ENCODE peak calls at places on chromosomes 3 and 15, in six cellular contexts. Z is Caco-2, N is MM.1S, K is fibroblast of villous mesenchyme, L is astrocyte of the spinal cord, B is brain microvascular endothelial cell. J is an unnamed sample.

GRCh38 chr3:31908391-31909097 is 72.5 kb downstream of the OSBPL10 start:
- DNase-seq in K (no peak), B (no peak), L (peak; percentile 20), Z (no peak), N (no peak), J (no peak)

GRCh38 chr3:127589600-127590281 is 792 bp downstream of the TPRA1 start:
- DNase-seq in L (peak; percentile 31), K (no peak), B (no peak), N (peak; percentile 20), Z (no peak), J (peak; percentile 15)

GRCh38 chr3:52428151-52429005 is 16.5 kb downstream of the SEMA3G start:
- DNase-seq in Z (peak; percentile 63), K (peak; percentile 90), L (peak; percentile 72), B (peak; percentile 70), N (peak; percentile 46), J (peak; percentile 90)

GRCh38 chr3:172471903-172472302 is 23.6 kb upstream of the GHSR start:
- DNase-seq in B (no peak), K (no peak), Z (no peak), L (no peak), N (no peak), J (no peak)

GRCh38 chr15:31079519-31079918 is 22.0 kb downstream of the TRPM1 start:
- DNase-seq in Z (no peak), K (no peak), L (no peak), N (no peak), B (peak; percentile 23), J (no peak)

GRCh38 chr3:184568918-184569829 is 7.6 kb downstream of the EPHB3 start:
- DNase-seq in N (no peak), K (peak; percentile 96), B (peak; percentile 75), Z (no peak), L (peak; percentile 96), J (peak; percentile 91)

GRCh38 chr3:70000563-70001081 is 1.1 kb downstream of the SAMMSON start:
- DNase-seq in N (no peak), K (peak; percentile 36), Z (no peak), B (no peak), L (no peak), J (no peak)

GRCh38 chr3:152745677-152746076 is 89.3 kb upstream of the P2RY1 start:
- DNase-seq in Z (no peak), B (no peak), K (no peak), N (no peak), L (no peak), J (no peak)

GRCh38 chr3:130383424-130383823 is 38.0 kb downstream of the COL6A5 start:
- DNase-seq in N (no peak), L (no peak), B (no peak), Z (no peak), K (no peak), J (no peak)

GRCh38 chr15:66901336-66902100 is 163.9 kb upstream of the SMAD3 start:
- DNase-seq in K (peak; percentile 25), N (no peak), L (peak; percentile 43), B (no peak), Z (no peak), J (peak; percentile 62)

GRCh38 chr15:71716990-71717389 is 93.4 kb upstream of the NR2E3 start:
- DNase-seq in L (peak; percentile 50), N (no peak), Z (no peak), B (no peak), K (peak; percentile 70), J (peak; percentile 52)

GRCh38 chr3:177051419-177051818 is 145.9 kb downstream of the TBL1XR1 start:
- DNase-seq in K (peak; percentile 32), L (no peak), B (no peak), Z (no peak), N (no peak), J (peak; percentile 16)

GRCh38 chr3:4899654-4900236 is 79.5 kb upstream of the BHLHE40 start:
- DNase-seq in N (no peak), L (no peak), K (no peak), B (no peak), Z (no peak), J (no peak)

GRCh38 chr3:158763421-158763820 is 31.2 kb upstream of the RARRES1 start:
- DNase-seq in L (no peak), Z (no peak), B (no peak), K (no peak), N (no peak), J (no peak)

GRCh38 chr3:58038675-58039302 is 30.6 kb downstream of the FLNB start:
- DNase-seq in Z (no peak), N (no peak), L (no peak), K (no peak), B (no peak), J (no peak)

GRCh38 chr15:31302778-31303433 is 23.7 kb upstream of the KLF13 start:
- DNase-seq in B (no peak), N (no peak), Z (no peak), L (no peak), K (no peak), J (no peak)

GRCh38 chr3:99108508-99108907 is 207.0 kb upstream of the DCBLD2 start:
- DNase-seq in L (peak; percentile 93), N (no peak), K (peak; percentile 93), Z (no peak), B (peak; percentile 96), J (peak; percentile 96)

GRCh38 chr3:71060536-71060935 is 523.0 kb downstream of the FOXP1 start:
- DNase-seq in Z (no peak), B (no peak), N (no peak), L (no peak), K (no peak), J (no peak)

GRCh38 chr3:62607287-62608029 is 234.1 kb upstream of the FEZF2 start:
- DNase-seq in L (peak; percentile 84), B (peak; percentile 84), K (peak; percentile 25), N (no peak), Z (no peak), J (peak; percentile 93)

GRCh38 chr15:51803961-51804360 is 25.5 kb upstream of the TMOD3 start:
- DNase-seq in K (peak; percentile 10), L (no peak), B (no peak), Z (no peak), N (no peak), J (no peak)

GRCh38 chr15:64825081-64825430 is 391 bp downstream of the PIF1 start:
- DNase-seq in B (no peak), L (no peak), Z (no peak), N (peak; percentile 35), K (no peak), J (no peak)

GRCh38 chr3:52054689-52055511 is 1.5 kb downstream of the DUSP7 start:
- DNase-seq in K (peak; percentile 19), L (no peak), N (peak; percentile 21), Z (no peak), B (no peak), J (no peak)

GRCh38 chr15:75666823-75667501 is 19.2 kb downstream of the SNX33 start:
- DNase-seq in N (no peak), L (peak; percentile 99), K (peak; percentile 97), Z (no peak), B (peak; percentile 99), J (peak; percentile 100)

GRCh38 chr3:57805674-57806073 is 49.6 kb downstream of the SLMAP start:
- DNase-seq in K (peak; percentile 67), B (peak; percentile 65), Z (no peak), N (no peak), L (peak; percentile 79), J (peak; percentile 58)

GRCh38 chr15:89813381-89814111 is 1.1 kb downstream of the ANPEP start:
- DNase-seq in L (no peak), Z (no peak), N (no peak), K (no peak), B (no peak), J (no peak)

GRCh38 chr3:133444071-133444774 is 44.4 kb downstream of the BFSP2 start:
- DNase-seq in L (peak; percentile 49), B (peak; percentile 11), K (no peak), N (peak; percentile 54), Z (no peak), J (peak; percentile 62)

GRCh38 chr3:107329088-107329487 is 48.2 kb upstream of the CCDC54 start:
- DNase-seq in N (no peak), K (no peak), L (no peak), Z (no peak), B (no peak), J (no peak)

GRCh38 chr3:190064112-190064511 is 56.6 kb downstream of the P3H2 start:
- DNase-seq in B (peak; percentile 89), K (peak; percentile 89), Z (no peak), N (no peak), L (peak; percentile 95), J (peak; percentile 83)

DNA sequence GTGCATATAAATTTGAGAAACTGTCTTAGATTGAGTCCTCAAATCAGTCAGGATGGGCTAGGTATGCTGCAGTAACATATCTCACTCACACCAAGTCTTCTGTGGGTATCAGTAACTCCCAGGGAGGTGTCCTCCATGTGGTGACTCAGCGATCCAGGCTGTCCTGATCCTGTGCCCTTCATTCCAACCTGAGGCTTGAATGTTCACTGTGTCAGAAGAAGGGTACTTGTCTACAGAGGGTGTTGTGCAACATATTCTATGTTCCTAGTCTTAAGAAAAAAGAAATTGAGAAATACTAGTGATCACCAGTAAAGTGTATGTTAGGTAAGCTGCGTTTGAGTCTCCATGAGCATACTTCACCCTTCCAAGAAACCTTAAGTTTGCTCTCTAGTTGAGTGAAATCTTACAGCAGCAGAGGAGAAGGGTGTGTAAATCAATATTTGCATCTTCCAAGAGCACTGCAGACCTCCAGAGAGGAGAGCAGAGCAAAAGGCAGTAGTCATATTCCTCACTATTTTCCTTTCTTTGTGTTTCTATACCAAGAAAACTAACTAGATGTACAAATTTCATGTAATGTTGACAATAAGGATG is 122.2 kb upstream of the SLC24A5 start:
- DNase-seq in K (no peak), L (no peak), B (no peak), Z (no peak), N (no peak), J (no peak)
- H3K4me3 ChIP-seq in K (no peak overlapping the region), L (no peak overlapping the region), B (no peak overlapping the region), Z (no peak overlapping the region), N (no peak overlapping the region), J (no peak overlapping the region)

GRCh38 chr15:49876401-49877038 is 242.5 kb downstream of the ATP8B4 start:
- DNase-seq in K (peak; percentile 75), N (peak; percentile 10), B (no peak), L (no peak), Z (no peak), J (peak; percentile 50)
- TF ChIP-seq CTCF in K (peak; percentile 58), N (peak; percentile 68), B (peak; percentile 20), L (no peak), Z (peak; percentile 40), J (peak; percentile 43)

DNA sequence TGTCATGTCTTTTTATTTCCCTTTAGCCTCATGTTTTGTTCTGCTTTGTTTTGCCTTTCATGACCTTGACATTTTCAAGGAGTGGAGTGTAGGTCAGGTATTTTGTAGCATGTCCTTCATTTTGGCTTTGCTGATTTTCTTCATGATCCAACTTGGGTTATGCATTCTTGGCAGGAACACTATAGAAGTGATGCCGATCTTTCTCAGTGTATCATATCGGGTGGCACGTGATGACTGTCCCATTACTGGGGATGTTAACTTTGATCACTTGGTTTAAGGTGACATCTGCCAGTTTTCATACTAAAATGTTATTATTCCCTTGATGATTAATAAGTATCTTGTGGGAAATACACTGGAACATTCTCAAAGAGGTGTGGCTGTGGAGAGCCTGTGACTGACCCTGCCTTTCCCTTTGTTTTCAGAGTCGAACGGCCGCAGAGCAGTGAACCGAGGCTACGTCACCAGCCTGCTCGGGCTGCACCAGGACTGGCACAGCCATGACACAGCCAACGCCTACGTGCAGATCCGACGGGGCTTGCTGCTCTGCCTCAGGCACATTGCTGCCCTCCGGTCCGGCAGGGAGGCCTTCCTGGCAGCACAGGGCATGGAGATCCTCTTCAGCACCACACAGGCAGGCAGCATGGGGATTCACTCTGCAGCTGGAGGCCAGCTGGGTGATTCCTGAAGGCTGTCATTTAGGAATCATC is 167.7 kb downstream of the AGBL1 start:
- DNase-seq in Z (no peak), K (no peak), B (no peak), L (no peak), N (no peak), J (no peak)
- H3K4me3 ChIP-seq in Z (no peak overlapping the region), K (no peak overlapping the region), B (no peak overlapping the region), L (no peak overlapping the region), N (no peak overlapping the region), J (no peak overlapping the region)

GRCh38 chr15:100650685-100651084 is 48.3 kb downstream of the ASB7 start:
- DNase-seq in N (no peak), K (no peak), B (no peak), L (no peak), Z (no peak), J (no peak)
- TF ChIP-seq CTCF in N (peak; percentile 20), K (peak; percentile 10), B (peak; percentile 10), L (peak; percentile 9), Z (no peak), J (no peak)